ENCODE peak calls at places on chromosomes 16 and 17, in five cellular contexts. J is psoas muscle; C is GM23248; R is CD4-positive, CD25-positive, alpha-beta regulatory T cell; D is uterus. N is an unnamed sample. For H3K4me1, the result is how much of the 10 kb centered on the place peaks cover.

GRCh38 chr17:13587487-13588338 is 14.0 kb downstream of the HS3ST3A1 start:
- DNase-seq in J (no peak), C (peak), R (no peak), D (no peak), N (no peak)

GRCh38 chr16:85395207-85395912 is 217.8 kb upstream of the GSE1 start:
- DNase-seq in J (peak), C (peak), R (no peak), D (peak), N (no peak)

GRCh38 chr17:74042241-74042640 is 161.2 kb upstream of the RPL38 start:
- DNase-seq in J (no peak), C (no peak), R (no peak), D (no peak), N (no peak)

GRCh38 chr17:73228748-73229236 is 32.9 kb downstream of the CPSF4L start:
- DNase-seq in J (peak), C (peak), R (peak), D (peak), N (no peak)

GRCh38 chr17:1779571-1780074 is 17.8 kb downstream of the SERPINF1 start:
- DNase-seq in J (peak), C (peak), R (no peak), D (peak), N (no peak)

GRCh38 chr17:6712058-6712853 is 913 bp downstream of the SLC13A5 start:
- DNase-seq in J (no peak), C (peak), R (no peak), D (no peak), N (no peak)

GRCh38 chr17:77456271-77456950 is 315.6 kb downstream of the SEC14L1 start:
- DNase-seq in J (no peak), C (no peak), R (no peak), D (no peak), N (no peak)

GRCh38 chr16:23784811-23785447 is 30.1 kb downstream of the CHP2 start:
- DNase-seq in J (no peak), C (peak), R (no peak), D (no peak), N (no peak)

GRCh38 chr16:56637814-56638750 is at the start of gene MT1A:
- DNase-seq in J (peak), C (peak), R (no peak), D (peak), N (no peak)

GRCh38 chr16:16778322-16778721 is 399.4 kb downstream of the NPIPA7 start:
- DNase-seq in J (no peak), C (no peak), R (no peak), D (no peak), N (no peak)

GRCh38 chr16:75296606-75297005 is 45.2 kb upstream of the BCAR1 start:
- DNase-seq in J (no peak), C (peak), R (no peak), D (no peak), N (no peak)

GRCh38 chr17:78022425-78022824 is 63.9 kb downstream of the TNRC6C start:
- DNase-seq in J (no peak), C (peak), R (no peak), D (no peak), N (no peak)

GRCh38 chr16:77344306-77344705 is 90.5 kb downstream of the ADAMTS18 start:
- DNase-seq in J (no peak), C (no peak), R (no peak), D (no peak), N (no peak)

GRCh38 chr17:38528101-38528500 is 77.7 kb downstream of the SRCIN1 start:
- DNase-seq in J (no peak), C (no peak), R (no peak), D (no peak), N (no peak)

GRCh38 chr17:82283208-82283749 is 9.8 kb upstream of the CSNK1D start:
- DNase-seq in J (no peak), C (peak), R (no peak), D (peak), N (peak)

GRCh38 chr16:21628196-21628726 is 24.1 kb downstream of the IGSF6 start:
- DNase-seq in J (no peak), C (no peak), R (no peak), D (no peak), N (no peak)

GRCh38 chr17:4968166-4968915 is 724 bp upstream of the SPAG7 start:
- DNase-seq in J (no peak), C (peak), R (no peak), D (no peak), N (no peak)

GRCh38 chr17:61420128-61420527 is 20.5 kb downstream of the TBX2 start:
- DNase-seq in J (no peak), C (no peak), R (no peak), D (no peak), N (no peak)

GRCh38 chr16:77169650-77170236 is 21.2 kb upstream of the MON1B start:
- DNase-seq in J (no peak), C (peak), R (no peak), D (no peak), N (peak)

GRCh38 chr16:1991135-1991551 is 1.4 kb downstream of the SYNGR3 start:
- DNase-seq in J (no peak), C (no peak), R (peak), D (no peak), N (peak)

GRCh38 chr16:15676506-15676905 is 26.5 kb downstream of the NDE1 start:
- DNase-seq in J (no peak), C (no peak), R (no peak), D (no peak), N (no peak)

GRCh38 chr17:58326609-58327341 is 1.8 kb downstream of the TSPOAP1 start:
- DNase-seq in J (no peak), C (no peak), R (no peak), D (no peak), N (no peak)

GRCh38 chr16:1645914-1646525 is 32.1 kb upstream of the JPT2 start:
- DNase-seq in J (no peak), C (peak), R (peak), D (no peak), N (no peak)

GRCh38 chr17:72538921-72539352 is 418.1 kb downstream of the SOX9 start:
- DNase-seq in J (no peak), C (no peak), R (no peak), D (no peak), N (no peak)

GRCh38 chr16:85608515-85608885 is 4.6 kb upstream of the GSE1 start:
- DNase-seq in J (no peak), C (no peak), R (no peak), D (no peak), N (no peak)

GRCh38 chr17:44981221-44981968 is 13.3 kb upstream of the C1QL1 start:
- DNase-seq in J (no peak), C (peak), R (no peak), D (no peak), N (no peak)

GRCh38 chr16:30728321-30728720 is 19.9 kb upstream of the PHKG2 start:
- DNase-seq in J (no peak), C (no peak), R (no peak), D (no peak), N (no peak)

GRCh38 chr16:51408357-51408756 is 257.3 kb upstream of the SALL1 start:
- DNase-seq in J (no peak), C (peak), R (no peak), D (no peak), N (no peak)

GRCh38 chr16:51407921-51408320 is 256.9 kb upstream of the SALL1 start:
- DNase-seq in J (no peak), C (peak), R (no peak), D (no peak), N (no peak)

GRCh38 chr16:51409001-51409675 is 258.1 kb upstream of the SALL1 start:
- DNase-seq in J (no peak), C (peak), R (no peak), D (peak), N (no peak)

GRCh38 chr16:51407199-51407598 is 256.1 kb upstream of the SALL1 start:
- DNase-seq in J (no peak), C (no peak), R (no peak), D (no peak), N (no peak)

GRCh38 chr16:51410125-51410524 is 259.1 kb upstream of the SALL1 start:
- DNase-seq in J (no peak), C (no peak), R (no peak), D (no peak), N (no peak)
- H3K4me1 ChIP-seq in J (under half), C (under half), R (under half), D (under half), N (under half)

GRCh38 chr17:726331-726919 is 6.0 kb upstream of the TLCD3A start:
- DNase-seq in J (no peak), C (no peak), R (no peak), D (no peak), N (no peak)
- H3K4me3 ChIP-seq in J (no peak), C (no peak), R (no peak), D (no peak), N (no peak)

DNA sequence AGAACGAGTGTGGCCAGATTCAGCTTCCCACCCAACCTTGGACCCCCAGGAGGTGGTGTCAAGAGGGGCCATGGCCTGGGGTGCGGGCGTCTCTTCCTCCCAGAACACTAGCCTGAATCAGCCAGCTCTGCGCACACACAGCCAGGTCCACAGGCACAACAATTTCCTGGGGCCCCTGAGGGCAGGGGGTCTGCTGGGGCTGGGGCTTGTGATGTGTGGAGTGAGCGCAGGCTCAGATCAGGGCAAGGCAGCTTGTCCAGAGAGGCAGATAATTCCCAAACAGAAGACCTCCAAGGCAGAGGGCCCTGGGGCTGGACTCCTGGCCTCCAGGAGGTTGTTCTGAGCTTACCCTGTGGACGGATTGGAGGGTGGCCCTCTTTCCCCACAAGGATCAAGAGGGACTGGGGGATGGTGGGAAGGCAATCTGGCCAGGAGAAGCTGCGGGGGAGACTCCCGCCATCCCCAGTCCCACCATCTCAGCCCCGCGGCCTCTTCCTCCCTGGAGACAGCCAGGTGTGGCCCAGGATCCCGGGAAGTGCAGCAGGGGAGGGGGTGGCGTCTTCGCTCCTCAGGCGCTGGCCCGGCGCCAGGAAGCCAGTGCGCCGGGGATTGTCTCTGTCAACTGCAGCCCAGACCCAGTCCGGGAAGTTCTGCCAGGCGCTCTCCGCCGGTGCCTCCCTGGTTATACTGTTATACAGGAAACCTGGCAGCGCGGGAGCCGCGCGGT is 52.0 kb upstream of the AMZ2 start:
- DNase-seq in J (peak), C (no peak), R (no peak), D (no peak), N (no peak)
- H3K4me1 ChIP-seq in J (under half), C (under half), R (half or more), D (under half), N (under half)

GRCh38 chr16:87666919-87667318 is 64.6 kb downstream of the JPH3 start:
- DNase-seq in J (no peak), C (no peak), R (no peak), D (no peak), N (no peak)

GRCh38 chr16:87667443-87667842 is 65.1 kb downstream of the JPH3 start:
- DNase-seq in J (no peak), C (no peak), R (no peak), D (no peak), N (no peak)

GRCh38 chr16:87662254-87663204 is 60.2 kb downstream of the JPH3 start:
- DNase-seq in J (no peak), C (no peak), R (no peak), D (no peak), N (no peak)

GRCh38 chr16:87664792-87665191 is 62.5 kb downstream of the JPH3 start:
- DNase-seq in J (no peak), C (no peak), R (no peak), D (no peak), N (no peak)

DNA sequence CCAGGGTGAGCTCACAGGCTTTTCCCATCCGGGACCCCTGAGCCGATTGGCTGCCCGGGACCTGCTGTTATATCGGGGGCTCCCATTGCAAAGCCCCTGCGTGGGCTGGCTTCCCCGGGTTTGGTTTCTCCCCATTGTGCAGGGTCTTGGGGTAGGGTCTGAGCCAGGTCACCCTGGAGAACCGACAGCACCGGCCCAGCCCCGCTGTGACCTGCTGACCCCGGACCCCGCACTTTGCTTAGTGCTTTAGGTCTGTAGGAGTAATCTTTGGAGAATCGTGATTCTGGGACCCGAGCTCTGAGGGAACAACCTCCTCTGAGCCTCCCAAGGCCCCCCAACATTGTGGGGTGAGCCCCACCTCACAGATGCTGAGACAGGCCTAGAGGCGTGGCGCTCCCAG is 62.9 kb downstream of the JPH3 start:
- DNase-seq in J (no peak), C (no peak), R (no peak), D (no peak), N (no peak)
- H3K4me3 ChIP-seq in J (no peak), C (no peak), R (no peak), D (no peak), N (no peak)